ENCODE peak calls at places on chromosomes 5 and 9, in nine cellular contexts. S, C, X, M, A, G, Q, O and F are unnamed samples.

GRCh38 chr9:129040113-129040643 is 3.8 kb downstream of the MIGA2 start:
- DNase-seq in M (no peak), C (no peak), S (no peak), X (no peak), O (no peak), A (no peak), Q (no peak), G (no peak), F (no peak)

GRCh38 chr5:30832519-30832918 is 361.0 kb upstream of the CDH6 start:
- DNase-seq in G (no peak), A (no peak), Q (no peak), O (no peak), C (no peak), S (peak), X (no peak), M (no peak), F (no peak)

GRCh38 chr5:154301726-154302125 is 111.2 kb downstream of the GALNT10 start:
- DNase-seq in M (no peak), A (no peak), G (no peak), X (no peak), O (no peak), Q (no peak), S (no peak), C (no peak), F (no peak)

GRCh38 chr9:124758061-124758460 is 13.1 kb downstream of the NR6A1 start:
- DNase-seq in S (no peak), G (no peak), X (no peak), M (no peak), A (no peak), O (no peak), C (no peak), Q (no peak), F (no peak)

GRCh38 chr5:9619331-9620092 is 10.6 kb downstream of the TAS2R1 start:
- DNase-seq in C (no peak), A (no peak), G (no peak), Q (no peak), M (no peak), S (no peak), O (no peak), X (no peak), F (no peak)

GRCh38 chr5:125032286-125032685 is 285.8 kb upstream of the ZNF608 start:
- DNase-seq in M (no peak), Q (no peak), A (peak), S (no peak), X (no peak), O (no peak), C (no peak), G (peak), F (no peak)

GRCh38 chr9:135413086-135413375 is 66.6 kb upstream of the PPP1R26 start:
- DNase-seq in X (no peak), Q (no peak), C (no peak), S (no peak), A (no peak), M (no peak), O (no peak), G (no peak), F (no peak)

GRCh38 chr5:180041501-180042274 is 29.9 kb downstream of the RNF130 start:
- DNase-seq in M (no peak), G (no peak), C (no peak), Q (no peak), X (no peak), O (no peak), S (no peak), A (no peak), F (no peak)

GRCh38 chr5:170252109-170252508 is 19.3 kb downstream of the C5orf58 start:
- DNase-seq in Q (no peak), O (no peak), A (no peak), M (no peak), X (no peak), S (no peak), G (no peak), C (no peak), F (no peak)

GRCh38 chr9:35688558-35689350 is 971 bp downstream of the TPM2 start:
- DNase-seq in M (peak), C (peak), S (no peak), O (no peak), A (peak), X (no peak), G (peak), Q (no peak), F (no peak)

GRCh38 chr5:134177197-134178171 is 734 bp upstream of the SKP1 start:
- DNase-seq in S (no peak), A (peak), G (peak), X (peak), M (no peak), C (no peak), O (no peak), Q (no peak), F (no peak)

GRCh38 chr5:170863646-170864045 is 1.8 kb downstream of the RANBP17 start:
- DNase-seq in Q (no peak), S (no peak), M (no peak), G (no peak), C (no peak), X (no peak), A (peak), O (no peak), F (no peak)

GRCh38 chr5:9932770-9933169 is 302.6 kb upstream of the TAS2R1 start:
- DNase-seq in A (peak), X (no peak), O (no peak), M (peak), G (peak), Q (no peak), S (no peak), C (no peak), F (no peak)

GRCh38 chr9:126829035-126829434 is 24.2 kb downstream of the ZBTB43 start:
- DNase-seq in X (no peak), O (no peak), A (peak), C (no peak), M (no peak), Q (no peak), S (no peak), G (no peak), F (no peak)

GRCh38 chr5:109388407-109388806 is 21.4 kb downstream of the PJA2 start:
- DNase-seq in M (peak), G (no peak), Q (no peak), S (no peak), O (no peak), A (peak), X (no peak), C (no peak), F (no peak)

GRCh38 chr5:110386782-110387181 is 339.7 kb downstream of the TMEM232 start:
- DNase-seq in G (no peak), Q (no peak), S (no peak), M (peak), O (no peak), C (no peak), A (peak), X (no peak), F (no peak)

GRCh38 chr5:82820188-82820587 is 257.0 kb downstream of the TMEM167A start:
- DNase-seq in G (no peak), M (no peak), Q (no peak), S (no peak), C (no peak), X (no peak), A (no peak), O (no peak), F (no peak)

GRCh38 chr9:27572918-27573698 is at the start of gene C9orf72:
- DNase-seq in S (peak), A (peak), M (peak), C (no peak), O (peak), G (no peak), Q (peak), X (peak), F (peak)

GRCh38 chr9:133246507-133247390 is 28.3 kb downstream of the ABO start:
- DNase-seq in Q (no peak), C (no peak), S (no peak), M (no peak), G (no peak), O (no peak), X (no peak), A (no peak), F (no peak)

GRCh38 chr5:38666668-38667498 is 110.4 kb upstream of the LIFR start:
- DNase-seq in S (peak), A (peak), M (peak), Q (no peak), O (no peak), G (no peak), C (peak), X (no peak), F (no peak)

GRCh38 chr5:149419532-149420485 is 40.7 kb upstream of the IL17B start:
- DNase-seq in O (no peak), S (no peak), X (no peak), Q (no peak), A (peak), M (no peak), C (no peak), G (no peak), F (no peak)

GRCh38 chr5:133240425-133241091 is 188.7 kb downstream of the HSPA4 start:
- DNase-seq in M (peak), G (peak), C (no peak), O (no peak), X (no peak), S (no peak), A (peak), Q (no peak), F (no peak)

GRCh38 chr5:17860660-17861315 is 226.5 kb downstream of the TAF11L14 start:
- DNase-seq in G (no peak), O (no peak), C (no peak), X (no peak), Q (no peak), M (no peak), S (no peak), A (no peak), F (no peak)

GRCh38 chr9:114299286-114300152 is 23.4 kb upstream of the ORM1 start:
- DNase-seq in S (no peak), Q (no peak), C (no peak), X (no peak), M (peak), G (no peak), A (no peak), O (no peak), F (no peak)